ENCODE peak calls at places on chromosome 19, in ten cellular contexts. S is activated gamma-delta T cell treated with anti-CD3 and anti-CD28 coated beads, Interleukin-2, amount 50 U/mL, for 16 hours; W is stimulated activated CD8-positive, alpha-beta memory T cell treated with anti-CD3 and anti-CD28 coated beads, Interleukin-2, amount 100 ng/mL, for 48 hours; G is neural crest cell; O is WTC11; P is GM23338; H is breast epithelium; M is T-helper 1 cell; Q is A172; C is HFFc6. A is an unnamed sample.

GRCh38 chr19:7130043-7130442 is 60.5 kb downstream of the ZNF557 start:
- DNase-seq in C (no peak), G (no peak), S (no peak), Q (no peak), M (no peak), O (no peak), P (no peak), H (no peak), W (no peak), A (no peak)

GRCh38 chr19:58181902-58182576 is 822 bp upstream of the ZNF274 start:
- DNase-seq in M (peak), Q (peak), O (peak), S (peak), P (peak), H (peak), C (peak), W (peak), G (peak), A (peak)

GRCh38 chr19:5148794-5149190 is 179.9 kb downstream of the KDM4B start:
- DNase-seq in Q (no peak), O (no peak), W (no peak), S (no peak), H (no peak), P (no peak), G (no peak), C (no peak), M (no peak), A (peak)

GRCh38 chr19:32453736-32454135 is 48.2 kb downstream of the DPY19L3 start:
- DNase-seq in C (no peak), M (no peak), W (no peak), Q (no peak), S (no peak), G (no peak), O (no peak), H (no peak), P (no peak), A (no peak)

GRCh38 chr19:19460761-19461265 is 54.5 kb downstream of the TSSK6 start:
- DNase-seq in H (no peak), O (peak), S (peak), G (no peak), M (peak), W (peak), P (peak), Q (no peak), C (peak), A (peak)

GRCh38 chr19:46613525-46613924 is 11.4 kb downstream of the PTGIR start:
- DNase-seq in O (no peak), S (no peak), W (no peak), P (no peak), G (no peak), M (no peak), H (no peak), Q (no peak), C (no peak), A (no peak)

GRCh38 chr19:17775245-17775927 is 19.6 kb upstream of the B3GNT3 start:
- DNase-seq in C (peak), H (no peak), O (peak), W (peak), G (peak), S (peak), M (no peak), P (peak), Q (peak), A (peak)

GRCh38 chr19:27793128-27793643 is 1419.8 kb downstream of the UQCRFS1 start:
- DNase-seq in C (peak), W (peak), S (peak), M (peak), Q (peak), G (no peak), H (peak), P (peak), O (peak), A (peak)

GRCh38 chr19:13195678-13196077 is 45.5 kb downstream of the IER2 start:
- DNase-seq in S (no peak), P (peak), M (peak), G (peak), H (no peak), O (peak), C (no peak), Q (no peak), W (peak), A (no peak)